ENCODE peak calls at places on chromosomes 12 and 14, in nine cellular contexts. O is body of pancreas, M is fibroblast of pulmonary artery, F is GM04504, E is bronchial epithelial cell, U is midbrain, V is psoas muscle, X is neuronal stem cell, Z is NCI-H187. K is an unnamed sample.

GRCh38 chr12:1488908-1489381 is 105.4 kb downstream of the FBXL14 start:
- DNase-seq in O (peak), M (peak), F (peak), E (no peak), U (no peak), V (no peak), X (peak), Z (no peak), K (no peak)

GRCh38 chr12:89267404-89267803 is 84.9 kb downstream of the DUSP6 start:
- DNase-seq in O (no peak), M (no peak), F (no peak), E (no peak), U (no peak), V (no peak), X (no peak), Z (no peak), K (no peak)

GRCh38 chr12:62722971-62723680 is 211.8 kb downstream of the PPM1H start:
- DNase-seq in O (no peak), M (no peak), F (no peak), E (no peak), U (no peak), V (no peak), X (no peak), Z (no peak), K (no peak)

GRCh38 chr12:113162102-113163029 is 12.8 kb downstream of the CFAP73 start:
- DNase-seq in O (peak), M (peak), F (no peak), E (no peak), U (no peak), V (no peak), X (no peak), Z (no peak), K (no peak)

GRCh38 chr12:79706676-79707075 is 15.9 kb upstream of the PAWR start:
- DNase-seq in O (no peak), M (no peak), F (no peak), E (peak), U (no peak), V (no peak), X (no peak), Z (no peak), K (no peak)

GRCh38 chr14:93772263-93772662 is 16.0 kb downstream of the PRIMA1 start:
- DNase-seq in O (no peak), M (no peak), F (no peak), E (no peak), U (no peak), V (peak), X (no peak), Z (no peak), K (no peak)

GRCh38 chr14:23481362-23481970 is 12.0 kb downstream of the NGDN start:
- DNase-seq in O (no peak), M (peak), F (no peak), E (peak), U (no peak), V (no peak), X (peak), Z (no peak), K (no peak)

GRCh38 chr12:85711735-85712390 is 124.3 kb downstream of the RASSF9 start:
- DNase-seq in O (no peak), M (no peak), F (no peak), E (no peak), U (no peak), V (peak), X (no peak), Z (no peak), K (no peak)

GRCh38 chr12:34275129-34275528 is 252.8 kb downstream of the ALG10 start:
- DNase-seq in O (no peak), M (no peak), F (no peak), E (no peak), U (no peak), V (no peak), X (no peak), Z (no peak), K (no peak)